ENCODE peak calls at places on chromosomes 16 and 17, in four cellular contexts. Q is T-helper 17 cell, B is left ventricle myocardium superior, D is HCEC 1CT. K is an unnamed sample.

GRCh38 chr16:81591538-81591870 is 146.9 kb downstream of the CMIP start:
- DNase-seq in Q (no peak), B (no peak), D (no peak), K (no peak)

GRCh38 chr16:85635545-85636140 is 22.5 kb downstream of the GSE1 start:
- DNase-seq in Q (no peak), B (no peak), D (no peak), K (no peak)

GRCh38 chr17:73550561-73550960 is 93.7 kb downstream of the SDK2 start:
- DNase-seq in Q (no peak), B (peak; percentile 13), D (no peak), K (no peak)

GRCh38 chr16:53078765-53079484 is 24.1 kb downstream of the CHD9 start:
- DNase-seq in Q (no peak), B (no peak), D (no peak), K (no peak)

GRCh38 chr16:85428168-85428898 is 184.8 kb upstream of the GSE1 start:
- DNase-seq in Q (peak; percentile 7), B (peak; percentile 70), D (no peak), K (no peak)

GRCh38 chr17:74424658-74425057 is 7.2 kb upstream of the GPRC5C start:
- DNase-seq in Q (no peak), B (peak; percentile 80), D (no peak), K (peak; percentile 71)

GRCh38 chr17:57685499-57686132 is 59.5 kb downstream of the CCDC182 start:
- DNase-seq in Q (no peak), B (no peak), D (no peak), K (no peak)

GRCh38 chr17:73536700-73537680 is 107.3 kb downstream of the SDK2 start:
- DNase-seq in Q (no peak), B (no peak), D (no peak), K (no peak)

GRCh38 chr17:42031584-42031983 is 11.7 kb downstream of the NKIRAS2 start:
- DNase-seq in Q (no peak), B (peak; percentile 65), D (no peak), K (no peak)

GRCh38 chr17:76273435-76273921 is 8.3 kb downstream of the UBALD2 start:
- DNase-seq in Q (no peak), B (no peak), D (no peak), K (no peak)

GRCh38 chr17:64448665-64449512 is at the start of gene MILR1:
- DNase-seq in Q (no peak), B (no peak), D (peak; percentile 90), K (no peak)

GRCh38 chr17:80981062-80981902 is 10.4 kb upstream of the CHMP6 start:
- DNase-seq in Q (peak; percentile 33), B (no peak), D (no peak), K (peak; percentile 67)

GRCh38 chr16:11412175-11412904 is 67.1 kb downstream of the RMI2 start:
- DNase-seq in Q (no peak), B (no peak), D (no peak), K (no peak)

GRCh38 chr17:8966926-8967325 is 1.4 kb upstream of the PIK3R5 start:
- DNase-seq in Q (no peak), B (no peak), D (no peak), K (no peak)

GRCh38 chr17:55177159-55177913 is 87.4 kb upstream of the HLF start:
- DNase-seq in Q (no peak), B (no peak), D (peak; percentile 11), K (no peak)

GRCh38 chr16:87576191-87576590 is 26.1 kb upstream of the JPH3 start:
- DNase-seq in Q (no peak), B (no peak), D (no peak), K (no peak)

GRCh38 chr17:69643686-69644085 is 229.2 kb downstream of the MAP2K6 start:
- DNase-seq in Q (no peak), B (no peak), D (no peak), K (no peak)

GRCh38 chr17:35242805-35243458 is at the start of gene SLFN5:
- DNase-seq in Q (peak; percentile 87), B (peak; percentile 96), D (peak; percentile 84), K (peak; percentile 93)

GRCh38 chr16:11497851-11498289 is 88.8 kb downstream of the LITAF start:
- DNase-seq in Q (no peak), B (peak; percentile 18), D (peak; percentile 24), K (no peak)

GRCh38 chr16:79862601-79863000 is 262.1 kb upstream of the MAF start:
- DNase-seq in Q (no peak), B (no peak), D (no peak), K (no peak)

GRCh38 chr17:44502598-44503079 is 567 bp downstream of the GPATCH8 start:
- DNase-seq in Q (no peak), B (no peak), D (peak; percentile 6), K (no peak)

GRCh38 chr17:79925242-79925957 is 86.2 kb upstream of the CBX4 start:
- DNase-seq in Q (no peak), B (peak; percentile 75), D (no peak), K (peak; percentile 86)

GRCh38 chr17:49910094-49910857 is 58.7 kb upstream of the DLX4 start:
- DNase-seq in Q (no peak), B (no peak), D (no peak), K (no peak)

GRCh38 chr16:2979669-2980226 is 498 bp downstream of the PKMYT1 start:
- DNase-seq in Q (no peak), B (no peak), D (no peak), K (no peak)

GRCh38 chr16:3671424-3671823 is 16.9 kb downstream of the DNASE1 start:
- DNase-seq in Q (no peak), B (peak; percentile 19), D (no peak), K (no peak)

GRCh38 chr16:1037023-1037933 is 35.3 kb upstream of the SSTR5 start:
- DNase-seq in Q (no peak), B (no peak), D (no peak), K (peak; percentile 42)

GRCh38 chr16:10332775-10333174 is 53.1 kb upstream of the ATF7IP2 start:
- DNase-seq in Q (no peak), B (no peak), D (no peak), K (no peak)

GRCh38 chr17:74815067-74815466 is 38.9 kb upstream of the NAT9 start:
- DNase-seq in Q (no peak), B (no peak), D (no peak), K (no peak)

GRCh38 chr16:69112285-69113129 is 7.1 kb downstream of the HAS3 start:
- DNase-seq in Q (no peak), B (peak; percentile 65), D (no peak), K (peak; percentile 75)

GRCh38 chr17:32541640-32542039 is 54.8 kb downstream of the CDK5R1 start:
- DNase-seq in Q (no peak), B (no peak), D (no peak), K (no peak)

GRCh38 chr17:77566151-77566550 is 392.4 kb upstream of the TNRC6C start:
- DNase-seq in Q (no peak), B (no peak), D (no peak), K (no peak)

K was measured in right cardiac atrium.